ENCODE peak calls at places on chromosomes 2 and 18, in four cellular contexts. One of them, this sample, is unnamed.

GRCh38 chr2:239166201-239166834 is 234.5 kb downstream of the HDAC4 start:
- DNase-seq in tibial nerve: peak
- DNase-seq in transverse colon: no peak
- DNase-seq in HCT116: no peak
- DNase-seq in this sample: peak

GRCh38 chr2:62587616-62588015 is 81.6 kb upstream of the TMEM17 start:
- DNase-seq in HCT116: no peak
- DNase-seq in tibial nerve: no peak
- DNase-seq in transverse colon: no peak
- DNase-seq in this sample: no peak

GRCh38 chr18:26190506-26190905 is 35.7 kb upstream of the TAF4B start:
- DNase-seq in transverse colon: peak
- DNase-seq in tibial nerve: no peak
- DNase-seq in HCT116: no peak
- DNase-seq in this sample: no peak

GRCh38 chr2:112159454-112159921 is 21.3 kb downstream of the FBLN7 start:
- DNase-seq in tibial nerve: no peak
- DNase-seq in HCT116: no peak
- DNase-seq in transverse colon: no peak
- DNase-seq in this sample: peak

GRCh38 chr2:48070415-48070814 is 164.1 kb upstream of the FBXO11 start:
- DNase-seq in tibial nerve: no peak
- DNase-seq in HCT116: no peak
- DNase-seq in transverse colon: no peak
- DNase-seq in this sample: no peak

GRCh38 chr18:11553098-11553940 is 56.1 kb upstream of the SLC35G4 start:
- DNase-seq in transverse colon: no peak
- DNase-seq in HCT116: peak
- DNase-seq in tibial nerve: no peak
- DNase-seq in this sample: no peak

GRCh38 chr2:174902491-174903242 is 102.5 kb downstream of the CHN1 start:
- DNase-seq in transverse colon: no peak
- DNase-seq in HCT116: no peak
- DNase-seq in tibial nerve: no peak
- DNase-seq in this sample: no peak

GRCh38 chr18:58363767-58364540 is 264.9 kb downstream of the ALPK2 start:
- DNase-seq in HCT116: no peak
- DNase-seq in tibial nerve: no peak
- DNase-seq in transverse colon: no peak
- DNase-seq in this sample: no peak

GRCh38 chr18:51255694-51256093 is 58.2 kb upstream of the MEX3C start:
- DNase-seq in tibial nerve: no peak
- DNase-seq in HCT116: no peak
- DNase-seq in transverse colon: no peak
- DNase-seq in this sample: no peak

GRCh38 chr2:20541651-20542050 is 94.8 kb downstream of the RHOB start:
- DNase-seq in transverse colon: no peak
- DNase-seq in tibial nerve: no peak
- DNase-seq in HCT116: no peak
- DNase-seq in this sample: no peak

GRCh38 chr2:205681836-205682238 is 464 bp upstream of the NRP2 start:
- DNase-seq in tibial nerve: no peak
- DNase-seq in transverse colon: no peak
- DNase-seq in HCT116: no peak
- DNase-seq in this sample: peak

GRCh38 chr2:75415141-75415540 is 145.6 kb downstream of the EVA1A start:
- DNase-seq in HCT116: no peak
- DNase-seq in transverse colon: no peak
- DNase-seq in tibial nerve: no peak
- DNase-seq in this sample: no peak

GRCh38 chr2:207716061-207716460 is 4.6 kb downstream of the CCNYL1 start:
- DNase-seq in transverse colon: no peak
- DNase-seq in tibial nerve: no peak
- DNase-seq in HCT116: no peak
- DNase-seq in this sample: no peak

GRCh38 chr2:38702413-38702812 is 36.5 kb downstream of the GALM start:
- DNase-seq in transverse colon: no peak
- DNase-seq in tibial nerve: no peak
- DNase-seq in HCT116: no peak
- DNase-seq in this sample: no peak

GRCh38 chr2:81853331-81853730 is 1548.8 kb upstream of the LRRTM1 start:
- DNase-seq in transverse colon: no peak
- DNase-seq in tibial nerve: no peak
- DNase-seq in HCT116: no peak
- DNase-seq in this sample: no peak

GRCh38 chr2:171741189-171741588 is 53.9 kb downstream of the DYNC1I2 start:
- DNase-seq in HCT116: no peak
- DNase-seq in tibial nerve: no peak
- DNase-seq in transverse colon: no peak
- DNase-seq in this sample: no peak

GRCh38 chr2:153886833-153887232 is 15.1 kb downstream of the GALNT13 start:
- DNase-seq in transverse colon: no peak
- DNase-seq in HCT116: no peak
- DNase-seq in tibial nerve: no peak
- DNase-seq in this sample: no peak

GRCh38 chr2:151849413-151850010 is 21.3 kb upstream of the ARL5A start:
- DNase-seq in transverse colon: no peak
- DNase-seq in HCT116: no peak
- DNase-seq in tibial nerve: no peak
- DNase-seq in this sample: no peak

GRCh38 chr2:62038980-62039771 is 133.7 kb downstream of the COMMD1 start:
- DNase-seq in tibial nerve: no peak
- DNase-seq in transverse colon: no peak
- DNase-seq in HCT116: no peak
- DNase-seq in this sample: no peak

GRCh38 chr2:174606336-174606735 is 8.7 kb upstream of the WIPF1 start:
- DNase-seq in tibial nerve: no peak
- DNase-seq in transverse colon: no peak
- DNase-seq in HCT116: no peak
- DNase-seq in this sample: peak

GRCh38 chr2:47656715-47657600 is 126.0 kb upstream of the MSH6 start:
- DNase-seq in HCT116: no peak
- DNase-seq in transverse colon: no peak
- DNase-seq in tibial nerve: no peak
- DNase-seq in this sample: no peak

GRCh38 chr18:47817017-47817911 is 113.2 kb downstream of the SMAD2 start:
- DNase-seq in tibial nerve: no peak
- DNase-seq in transverse colon: no peak
- DNase-seq in HCT116: no peak
- DNase-seq in this sample: no peak

GRCh38 chr18:12478269-12479057 is 70.7 kb downstream of the PRELID3A start:
- DNase-seq in transverse colon: no peak
- DNase-seq in HCT116: no peak
- DNase-seq in tibial nerve: no peak
- DNase-seq in this sample: no peak

GRCh38 chr18:57352761-57353136 is 392 bp downstream of the ST8SIA3 start:
- DNase-seq in tibial nerve: no peak
- DNase-seq in transverse colon: no peak
- DNase-seq in HCT116: no peak
- DNase-seq in this sample: no peak

GRCh38 chr2:105248316-105249070 is 7.0 kb downstream of the GPR45 start:
- DNase-seq in tibial nerve: no peak
- DNase-seq in transverse colon: no peak
- DNase-seq in HCT116: no peak
- DNase-seq in this sample: no peak

GRCh38 chr2:221895366-221896121 is 323.4 kb upstream of the EPHA4 start:
- DNase-seq in HCT116: no peak
- DNase-seq in tibial nerve: no peak
- DNase-seq in transverse colon: no peak
- DNase-seq in this sample: no peak

GRCh38 chr2:147845608-147846002 is 776 bp downstream of the ACVR2A start:
- DNase-seq in transverse colon: no peak
- DNase-seq in tibial nerve: no peak
- DNase-seq in HCT116: no peak
- DNase-seq in this sample: no peak

DNA sequence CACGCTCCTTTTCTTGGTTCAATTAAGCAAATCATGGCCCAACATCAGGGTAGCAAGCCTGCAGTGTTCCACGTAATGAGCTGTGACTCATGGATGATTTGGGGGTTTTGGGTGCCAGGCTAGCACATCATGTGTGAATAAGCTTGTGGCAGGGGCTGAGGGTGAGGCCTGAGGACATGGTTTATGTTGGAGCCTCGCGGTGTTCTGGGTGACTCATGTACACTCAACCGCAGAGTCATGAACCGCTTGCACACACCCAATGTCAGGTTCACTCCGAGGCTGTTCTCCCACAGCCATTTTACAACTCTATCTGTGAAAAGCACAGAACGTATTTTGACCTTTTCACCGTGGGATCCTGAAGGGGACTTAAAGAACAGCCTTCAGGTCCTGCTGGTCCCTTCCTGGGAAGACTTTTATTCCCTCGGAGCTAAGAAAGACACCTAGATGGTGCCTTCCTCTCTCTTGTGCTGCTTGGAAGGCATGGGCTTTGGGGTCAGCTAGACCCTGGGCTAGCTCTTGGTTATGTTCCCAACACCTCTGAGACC is 139.9 kb upstream of the ZEB2 start:
- DNase-seq in transverse colon: no peak
- DNase-seq in tibial nerve: no peak
- DNase-seq in HCT116: peak
- DNase-seq in this sample: no peak
- H3K27ac ChIP-seq in transverse colon: peak
- H3K27ac ChIP-seq in tibial nerve: no peak
- H3K27ac ChIP-seq in HCT116: no peak
- H3K27ac ChIP-seq in this sample: no peak

GRCh38 chr2:85342156-85342555 is 12.2 kb downstream of the RETSAT start:
- DNase-seq in tibial nerve: no peak
- DNase-seq in transverse colon: no peak
- DNase-seq in HCT116: no peak
- DNase-seq in this sample: no peak

GRCh38 chr2:85341269-85342029 is 12.9 kb downstream of the RETSAT start:
- DNase-seq in tibial nerve: no peak
- DNase-seq in HCT116: no peak
- DNase-seq in transverse colon: no peak
- DNase-seq in this sample: no peak

GRCh38 chr2:85334933-85335332 is 7.1 kb upstream of the TGOLN2 start:
- DNase-seq in HCT116: no peak
- DNase-seq in tibial nerve: no peak
- DNase-seq in transverse colon: no peak
- DNase-seq in this sample: no peak

GRCh38 chr2:85344356-85344954 is 9.9 kb downstream of the RETSAT start:
- DNase-seq in tibial nerve: no peak
- DNase-seq in HCT116: no peak
- DNase-seq in transverse colon: no peak
- DNase-seq in this sample: no peak

DNA sequence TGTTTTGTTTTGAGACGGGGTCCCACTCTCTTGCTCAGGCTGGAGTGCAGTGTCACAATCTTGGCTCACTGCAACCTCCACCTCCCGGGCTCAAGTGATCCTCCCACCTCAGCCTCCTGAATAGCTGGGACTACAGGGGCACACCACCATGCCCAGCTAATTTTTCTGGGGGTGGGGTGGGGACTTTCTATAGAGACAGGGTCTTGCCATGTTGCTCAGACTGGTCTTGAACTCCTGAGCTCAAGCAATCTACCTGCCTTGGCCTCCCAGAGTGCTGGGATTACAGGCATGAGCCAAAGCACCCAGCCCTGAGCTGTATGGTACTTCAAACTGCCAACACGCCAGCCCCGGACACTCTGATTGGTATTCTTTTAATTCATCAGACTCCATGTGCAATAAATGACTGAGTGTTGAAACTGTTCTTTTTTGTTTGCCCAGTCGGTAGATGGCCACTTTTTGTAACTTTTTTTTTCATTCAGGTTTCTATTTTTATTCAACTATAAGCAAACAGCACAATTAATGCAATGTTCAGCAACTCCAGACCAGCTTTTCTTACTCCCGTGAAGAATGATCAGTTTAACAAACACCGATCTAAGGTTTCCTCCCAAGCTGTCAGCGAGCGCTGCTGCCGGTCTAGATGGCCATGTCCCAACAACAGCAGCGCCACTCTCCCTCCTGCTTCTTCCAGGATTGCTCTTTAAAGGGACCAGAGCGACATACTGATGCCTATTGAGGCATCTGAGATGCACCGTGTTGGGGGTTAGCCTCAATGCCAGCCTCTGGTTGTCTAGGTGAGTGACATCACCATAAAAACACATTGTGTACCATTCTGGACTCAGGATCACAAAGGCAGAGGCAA is 12.5 kb upstream of the TGOLN2 start:
- DNase-seq in transverse colon: no peak
- DNase-seq in tibial nerve: no peak
- DNase-seq in HCT116: no peak
- DNase-seq in this sample: no peak
- TF ChIP-seq POLR2A in transverse colon: no peak
- TF ChIP-seq POLR2A in tibial nerve: no peak
- TF ChIP-seq POLR2A in HCT116: no peak
- TF ChIP-seq POLR2A in this sample: no peak

DNA sequence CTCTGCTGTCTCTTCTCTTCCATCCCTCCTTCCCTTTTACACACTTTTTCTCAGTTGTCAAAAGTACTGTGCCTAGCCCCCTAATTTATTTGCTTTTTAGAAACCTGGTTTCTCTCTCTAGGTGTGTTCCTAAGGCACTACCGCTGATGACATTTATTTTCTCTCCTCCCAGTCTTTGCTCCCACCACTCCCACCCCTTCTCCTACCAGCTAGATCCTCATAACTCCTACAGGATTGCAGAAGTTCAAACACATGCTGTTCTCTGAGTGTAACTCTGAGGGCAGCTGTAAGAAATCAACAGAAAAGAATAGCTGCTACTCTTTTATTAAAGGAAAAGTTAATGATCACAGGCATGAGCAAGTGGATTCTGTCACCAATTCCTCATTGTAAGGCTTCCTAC is 22.3 kb upstream of the LRRTM1 start:
- DNase-seq in HCT116: no peak
- DNase-seq in transverse colon: no peak
- DNase-seq in tibial nerve: no peak
- DNase-seq in this sample: no peak
- H3K27ac ChIP-seq in HCT116: no peak
- H3K27ac ChIP-seq in transverse colon: no peak
- H3K27ac ChIP-seq in tibial nerve: no peak
- H3K27ac ChIP-seq in this sample: no peak

DNA sequence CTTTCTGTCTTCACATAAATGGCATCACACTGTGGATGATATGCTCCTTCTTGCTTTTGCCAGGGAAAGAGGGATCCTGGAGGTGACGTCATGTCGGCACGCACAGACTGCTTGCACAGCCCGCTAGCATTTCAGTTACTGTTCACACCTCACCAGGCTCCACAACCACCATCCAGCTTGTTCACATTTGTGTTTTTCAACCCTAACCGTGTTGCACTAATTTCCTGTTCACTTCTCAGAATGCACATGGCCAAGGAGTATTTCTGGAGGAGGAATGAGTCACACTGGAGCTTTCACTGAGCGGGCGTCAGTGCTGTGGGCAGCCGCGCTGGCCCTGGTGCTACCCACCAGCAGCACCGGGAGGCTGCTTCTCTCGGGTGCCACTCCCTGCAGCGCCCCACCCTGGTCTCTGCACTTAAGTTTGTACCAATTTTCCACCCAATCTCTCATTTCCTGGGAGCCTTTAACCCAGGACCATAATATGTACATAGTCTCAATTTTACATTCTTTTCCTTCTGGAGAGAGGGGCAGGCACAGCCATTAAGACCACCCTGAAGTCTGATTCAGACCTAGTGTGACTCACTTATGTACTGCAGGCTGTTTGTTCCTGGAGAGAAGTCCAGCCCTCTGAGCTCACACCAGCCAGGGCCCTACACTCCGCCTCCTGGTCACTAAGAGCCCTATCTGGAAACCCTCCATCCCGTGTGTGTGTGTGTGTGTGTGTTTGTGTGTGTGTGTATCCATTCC is 65.1 kb downstream of the MBP start:
- DNase-seq in HCT116: peak
- DNase-seq in transverse colon: peak
- DNase-seq in tibial nerve: no peak
- DNase-seq in this sample: peak
- TF ChIP-seq POLR2A in HCT116: no peak
- TF ChIP-seq POLR2A in transverse colon: no peak
- TF ChIP-seq POLR2A in tibial nerve: no peak
- TF ChIP-seq POLR2A in this sample: no peak